ENCODE peak calls at places on chromosome 7, in eight cellular contexts. T is mammary epithelial cell; V is thoracic aorta; X is HCT116; S is CD8-positive, alpha-beta T cell; Y is hepatocyte; W is kidney; P is fibroblast of lung. U is an unnamed sample. For H3K4me1, the result is how much of the 10 kb centered on the place peaks cover.

GRCh38 chr7:15669443-15669842 is 17.0 kb downstream of the MEOX2 start:
- DNase-seq in T (no peak), V (no peak), X (no peak), S (no peak), Y (no peak), W (no peak), P (peak), U (no peak)

GRCh38 chr7:73652541-73652949 is 15.1 kb upstream of the VPS37D start:
- DNase-seq in T (no peak), V (no peak), X (no peak), S (no peak), Y (no peak), W (no peak), P (no peak), U (no peak)

GRCh38 chr7:99006739-99007424 is 128.6 kb downstream of the TRRAP start:
- DNase-seq in T (no peak), V (no peak), X (no peak), S (no peak), Y (no peak), W (no peak), P (no peak), U (no peak)

GRCh38 chr7:92835851-92836488 is 403 bp downstream of the CDK6 start:
- DNase-seq in T (no peak), V (no peak), X (no peak), S (peak), Y (peak), W (peak), P (peak), U (peak)

GRCh38 chr7:129376076-129376777 is 58.0 kb upstream of the STRIP2 start:
- DNase-seq in T (peak), V (no peak), X (peak), S (peak), Y (peak), W (no peak), P (peak), U (peak)

GRCh38 chr7:135801045-135801693 is 52.6 kb upstream of the FAM180A start:
- DNase-seq in T (peak), V (no peak), X (peak), S (peak), Y (peak), W (no peak), P (peak), U (no peak)

GRCh38 chr7:4820405-4820967 is 41.3 kb downstream of the PAPOLB start:
- DNase-seq in T (no peak), V (no peak), X (no peak), S (no peak), Y (no peak), W (no peak), P (no peak), U (no peak)

GRCh38 chr7:129208667-129209066 is 16.2 kb upstream of the AHCYL2 start:
- DNase-seq in T (no peak), V (no peak), X (no peak), S (no peak), Y (no peak), W (no peak), P (no peak), U (no peak)

GRCh38 chr7:100374601-100375000 is 1.3 kb downstream of the PILRA start:
- DNase-seq in T (no peak), V (no peak), X (no peak), S (no peak), Y (no peak), W (peak), P (no peak), U (no peak)

GRCh38 chr7:134691820-134692705 is 45.4 kb downstream of the BPGM start:
- DNase-seq in T (peak), V (no peak), X (no peak), S (no peak), Y (peak), W (peak), P (no peak), U (no peak)

GRCh38 chr7:95011156-95011928 is 103.9 kb downstream of the PPP1R9A start:
- DNase-seq in T (peak), V (no peak), X (no peak), S (no peak), Y (no peak), W (no peak), P (peak), U (no peak)

GRCh38 chr7:1059200-1060091 is 15.1 kb downstream of the GPR146 start:
- DNase-seq in T (no peak), V (no peak), X (peak), S (no peak), Y (peak), W (peak), P (peak), U (no peak)

GRCh38 chr7:91164948-91165845 is 99.0 kb upstream of the FZD1 start:
- DNase-seq in T (peak), V (no peak), X (no peak), S (no peak), Y (no peak), W (no peak), P (peak), U (no peak)

GRCh38 chr7:149423441-149423970 is 37.4 kb downstream of the ZNF777 start:
- DNase-seq in T (no peak), V (no peak), X (no peak), S (no peak), Y (no peak), W (no peak), P (no peak), U (no peak)

GRCh38 chr7:33725111-33725510 is 180.2 kb upstream of the BMPER start:
- DNase-seq in T (no peak), V (no peak), X (no peak), S (no peak), Y (no peak), W (no peak), P (no peak), U (no peak)

GRCh38 chr7:36999851-37000480 is 275.7 kb upstream of the AOAH start:
- DNase-seq in T (peak), V (no peak), X (no peak), S (no peak), Y (no peak), W (no peak), P (peak), U (no peak)

GRCh38 chr7:64914557-64914956 is 11.5 kb downstream of the ZNF273 start:
- DNase-seq in T (no peak), V (no peak), X (no peak), S (no peak), Y (no peak), W (no peak), P (no peak), U (no peak)

GRCh38 chr7:69932034-69932628 is 333.9 kb downstream of the AUTS2 start:
- DNase-seq in T (no peak), V (no peak), X (no peak), S (no peak), Y (peak), W (no peak), P (peak), U (peak)

GRCh38 chr7:45682358-45682735 is 108.2 kb downstream of the ADCY1 start:
- DNase-seq in T (no peak), V (no peak), X (no peak), S (no peak), Y (no peak), W (no peak), P (no peak), U (no peak)

GRCh38 chr7:42232275-42232674 is 4.7 kb downstream of the GLI3 start:
- DNase-seq in T (peak), V (no peak), X (no peak), S (no peak), Y (peak), W (no peak), P (peak), U (no peak)

GRCh38 chr7:1408466-1408865 is 50.8 kb downstream of the MICALL2 start:
- DNase-seq in T (no peak), V (no peak), X (no peak), S (no peak), Y (no peak), W (no peak), P (no peak), U (no peak)

GRCh38 chr7:1141651-1142050 is 18.3 kb downstream of the ZFAND2A start:
- DNase-seq in T (no peak), V (no peak), X (no peak), S (no peak), Y (no peak), W (no peak), P (no peak), U (no peak)

GRCh38 chr7:111735661-111736323 is 173.5 kb upstream of the IMMP2L start:
- DNase-seq in T (peak), V (peak), X (peak), S (peak), Y (peak), W (no peak), P (peak), U (peak)

GRCh38 chr7:94228678-94229077 is 166.0 kb upstream of the COL1A2 start:
- DNase-seq in T (no peak), V (no peak), X (no peak), S (no peak), Y (no peak), W (no peak), P (no peak), U (no peak)

GRCh38 chr7:41912426-41912825 is 209.5 kb upstream of the INHBA start:
- DNase-seq in T (peak), V (no peak), X (no peak), S (no peak), Y (no peak), W (no peak), P (no peak), U (no peak)

GRCh38 chr7:140478361-140479061 is 794 bp downstream of the MKRN1 start:
- DNase-seq in T (peak), V (no peak), X (no peak), S (no peak), Y (peak), W (peak), P (peak), U (no peak)

GRCh38 chr7:79998343-79998742 is 136.3 kb upstream of the GNAI1 start:
- DNase-seq in T (no peak), V (no peak), X (no peak), S (no peak), Y (no peak), W (no peak), P (no peak), U (no peak)

GRCh38 chr7:120583835-120584586 is 273.9 kb downstream of the TSPAN12 start:
- DNase-seq in T (peak), V (no peak), X (peak), S (no peak), Y (no peak), W (no peak), P (peak), U (no peak)

GRCh38 chr7:156616269-156617202 is 24.0 kb upstream of the RNF32 start:
- DNase-seq in T (no peak), V (no peak), X (no peak), S (no peak), Y (peak), W (peak), P (peak), U (peak)

GRCh38 chr7:70400829-70401380 is 731.0 kb upstream of the GALNT17 start:
- DNase-seq in T (no peak), V (no peak), X (no peak), S (no peak), Y (no peak), W (no peak), P (no peak), U (no peak)

GRCh38 chr7:20539201-20539600 is 76.3 kb upstream of the ABCB5 start:
- DNase-seq in T (no peak), V (no peak), X (peak), S (no peak), Y (no peak), W (no peak), P (no peak), U (no peak)

GRCh38 chr7:99554929-99555328 is 3.0 kb upstream of the FAM200A start:
- DNase-seq in T (no peak), V (no peak), X (no peak), S (no peak), Y (no peak), W (no peak), P (no peak), U (no peak)

GRCh38 chr7:8151161-8151560 is 110.8 kb downstream of the ICA1 start:
- DNase-seq in T (no peak), V (no peak), X (no peak), S (no peak), Y (no peak), W (no peak), P (no peak), U (no peak)

GRCh38 chr7:130380121-130380860 is at the start of gene CPA1:
- DNase-seq in T (no peak), V (no peak), X (no peak), S (no peak), Y (no peak), W (no peak), P (no peak), U (no peak)

GRCh38 chr7:137992042-137992737 is 9.7 kb downstream of the CREB3L2 start:
- DNase-seq in T (no peak), V (no peak), X (no peak), S (no peak), Y (peak), W (no peak), P (peak), U (peak)
- H3K4me1 ChIP-seq in T (under half), V (half or more), X (under half), S (under half), Y (half or more), W (under half), P (under half), U (half or more)

GRCh38 chr7:155263522-155264197 is 34.0 kb upstream of the INSIG1 start:
- DNase-seq in T (no peak), V (no peak), X (no peak), S (no peak), Y (no peak), W (no peak), P (no peak), U (no peak)
- TF ChIP-seq CTCF in T (no peak), V (no peak), X (peak), S (no peak), Y (no peak), W (no peak), P (no peak), U (no peak)

GRCh38 chr7:44175730-44176129 is 13.5 kb downstream of the GCK start:
- DNase-seq in T (no peak), V (no peak), X (no peak), S (no peak), Y (no peak), W (no peak), P (no peak), U (no peak)
- H3K4me3 ChIP-seq in T (no peak), V (no peak), X (no peak), S (no peak), Y (no peak), W (no peak), P (no peak), U (no peak)

GRCh38 chr7:150660939-150661613 is 24.4 kb upstream of the GIMAP2 start:
- DNase-seq in T (no peak), V (no peak), X (no peak), S (no peak), Y (no peak), W (no peak), P (no peak), U (no peak)
- H3K4me1 ChIP-seq in T (under half), V (under half), X (under half), S (half or more), Y (under half), W (under half), P (under half), U (under half)